ENCODE peak calls at places on chromosomes 5 and 9, in ten cellular contexts. E, K, C, J, R, Y, H, F, T and W are unnamed samples.

GRCh38 chr5:102139029-102139428 is 157.1 kb downstream of the SLCO4C1 start:
- DNase-seq in R (no peak), K (no peak), T (no peak), E (no peak), C (peak), J (peak), F (no peak), Y (no peak), H (no peak), W (no peak)

GRCh38 chr9:123866497-123866896 is 63.4 kb downstream of the DENND1A start:
- DNase-seq in Y (no peak), F (no peak), R (no peak), C (peak), J (peak), T (no peak), E (no peak), H (no peak), K (no peak), W (no peak)

GRCh38 chr9:123642291-123643278 is 286.6 kb downstream of the CRB2 start:
- DNase-seq in Y (no peak), H (no peak), K (peak), C (no peak), J (no peak), F (peak), R (no peak), T (peak), E (no peak), W (no peak)

GRCh38 chr5:78280261-78280660 is 14.2 kb downstream of the AP3B1 start:
- DNase-seq in F (no peak), H (no peak), E (no peak), R (no peak), K (no peak), Y (no peak), C (no peak), T (no peak), J (no peak), W (no peak)

GRCh38 chr5:135034186-135034962 is at the start of gene PITX1:
- DNase-seq in J (peak), C (peak), F (no peak), E (no peak), R (no peak), K (peak), T (peak), H (no peak), Y (peak), W (no peak)

GRCh38 chr5:168434746-168435321 is 51.4 kb upstream of the RARS1 start:
- DNase-seq in J (no peak), E (no peak), H (no peak), R (no peak), F (no peak), T (peak), K (no peak), C (peak), Y (no peak), W (no peak)

GRCh38 chr5:97420646-97421045 is 237.6 kb upstream of the RIOK2 start:
- DNase-seq in H (no peak), F (no peak), C (no peak), Y (no peak), R (no peak), T (no peak), E (no peak), J (no peak), K (no peak), W (no peak)

GRCh38 chr5:96572864-96573512 is 89.2 kb upstream of the CAST start:
- DNase-seq in K (no peak), E (no peak), J (peak), T (peak), R (no peak), C (peak), F (no peak), Y (peak), H (no peak), W (peak)

GRCh38 chr5:116575635-116576042 is 1.0 kb upstream of the SEMA6A start:
- DNase-seq in H (no peak), J (no peak), T (peak), E (no peak), C (no peak), Y (no peak), R (peak), K (no peak), F (no peak), W (no peak)

GRCh38 chr5:179816401-179817070 is 4.2 kb upstream of the SQSTM1 start:
- DNase-seq in J (no peak), C (no peak), T (no peak), Y (no peak), K (no peak), H (no peak), F (no peak), R (no peak), E (no peak), W (no peak)

GRCh38 chr9:79013715-79014610 is 557.8 kb upstream of the TLE4 start:
- DNase-seq in E (no peak), F (peak), J (peak), K (no peak), T (peak), C (peak), R (no peak), Y (no peak), H (no peak), W (no peak)

GRCh38 chr9:130689937-130690700 is 3.5 kb upstream of the EXOSC2 start:
- DNase-seq in H (no peak), E (no peak), J (peak), Y (peak), T (peak), C (peak), K (peak), F (peak), R (peak), W (peak)

GRCh38 chr5:137629646-137630045 is 106.2 kb downstream of the KLHL3 start:
- DNase-seq in C (peak), T (peak), E (no peak), K (peak), R (no peak), F (peak), Y (peak), J (peak), H (peak), W (peak)

GRCh38 chr9:68979538-68980314 is 34.2 kb downstream of the PRKACG start:
- DNase-seq in J (no peak), F (peak), H (no peak), K (no peak), R (no peak), Y (no peak), C (no peak), T (no peak), E (no peak), W (no peak)

GRCh38 chr9:105858877-105859276 is 164.5 kb downstream of the TMEM38B start:
- DNase-seq in Y (no peak), C (no peak), F (no peak), J (no peak), T (no peak), E (no peak), K (no peak), R (no peak), H (no peak), W (no peak)

GRCh38 chr5:59124983-59125960 is 542.4 kb downstream of the RAB3C start:
- DNase-seq in J (no peak), C (peak), T (no peak), H (no peak), F (no peak), K (no peak), E (no peak), R (no peak), Y (peak), W (peak)

GRCh38 chr5:15762668-15763067 is 262.7 kb downstream of the FBXL7 start:
- DNase-seq in Y (no peak), R (no peak), H (no peak), F (no peak), C (no peak), E (no peak), T (no peak), J (no peak), K (no peak), W (no peak)

GRCh38 chr9:92164490-92164889 is 49.3 kb upstream of the SPTLC1 start:
- DNase-seq in C (no peak), E (no peak), J (no peak), F (no peak), K (no peak), T (no peak), R (no peak), H (no peak), Y (no peak), W (no peak)

GRCh38 chr5:125210241-125210947 is 464.0 kb upstream of the ZNF608 start:
- DNase-seq in E (no peak), H (no peak), Y (no peak), C (no peak), J (no peak), R (no peak), K (no peak), T (peak), F (no peak), W (no peak)

GRCh38 chr9:124190761-124191160 is 67.0 kb upstream of the NEK6 start:
- DNase-seq in Y (no peak), R (peak), F (no peak), E (peak), J (no peak), T (no peak), C (no peak), K (no peak), H (peak), W (no peak)

GRCh38 chr5:75023368-75024159 is 28.8 kb downstream of the GCNT4 start:
- DNase-seq in H (no peak), E (no peak), J (no peak), K (no peak), Y (no peak), T (no peak), R (no peak), C (no peak), F (no peak), W (no peak)

GRCh38 chr5:37435261-37435660 is 56.1 kb downstream of the WDR70 start:
- DNase-seq in E (no peak), K (no peak), H (no peak), F (no peak), Y (no peak), C (peak), R (no peak), J (no peak), T (no peak), W (no peak)

GRCh38 chr9:136311433-136312375 is 7.8 kb upstream of the CCDC187 start:
- DNase-seq in H (no peak), F (no peak), E (no peak), J (no peak), C (peak), R (no peak), K (no peak), Y (peak), T (peak), W (no peak)

GRCh38 chr5:180492226-180492903 is 1.8 kb upstream of the CNOT6 start:
- DNase-seq in J (no peak), E (no peak), H (no peak), K (no peak), T (no peak), C (no peak), Y (no peak), R (no peak), F (no peak), W (no peak)

GRCh38 chr5:36882250-36882649 is 5.7 kb downstream of the NIPBL start:
- DNase-seq in C (no peak), E (no peak), R (no peak), J (no peak), H (no peak), T (no peak), F (no peak), Y (no peak), K (no peak), W (no peak)

GRCh38 chr9:134910146-134910545 is 7.6 kb downstream of the FCN1 start:
- DNase-seq in T (no peak), H (peak), R (no peak), J (no peak), F (no peak), C (no peak), Y (no peak), K (no peak), E (no peak), W (no peak)

GRCh38 chr5:125410501-125411162 is 664.2 kb upstream of the ZNF608 start:
- DNase-seq in K (no peak), C (peak), T (peak), H (no peak), F (peak), J (peak), R (no peak), E (no peak), Y (no peak), W (peak)

GRCh38 chr9:28212979-28213378 is 639.7 kb upstream of the C9orf72 start:
- DNase-seq in F (no peak), K (peak), T (peak), E (no peak), C (peak), H (no peak), Y (peak), R (no peak), J (peak), W (peak)

GRCh38 chr9:115085773-115086377 is 32.1 kb downstream of the TNC start:
- DNase-seq in Y (no peak), K (no peak), C (no peak), H (no peak), T (no peak), E (no peak), J (no peak), R (no peak), F (no peak), W (no peak)

GRCh38 chr9:133509179-133510083 is 15.3 kb downstream of the MYMK start:
- DNase-seq in R (no peak), C (peak), Y (no peak), H (peak), K (peak), T (peak), F (peak), E (no peak), J (no peak), W (no peak)

GRCh38 chr9:129164246-129164930 is 13.7 kb downstream of the IER5L start:
- DNase-seq in C (no peak), E (no peak), T (peak), J (no peak), R (no peak), K (no peak), H (no peak), Y (no peak), F (no peak), W (no peak)

GRCh38 chr5:83000448-83000847 is 76.7 kb downstream of the TMEM167A start:
- DNase-seq in C (no peak), K (no peak), J (peak), E (no peak), T (peak), R (no peak), H (no peak), F (no peak), Y (no peak), W (peak)

GRCh38 chr5:137114529-137114928 is 384.6 kb downstream of the SPOCK1 start:
- DNase-seq in T (peak), H (no peak), J (peak), C (peak), R (no peak), Y (peak), F (no peak), E (no peak), K (no peak), W (peak)

GRCh38 chr9:81656004-81656403 is 33.3 kb downstream of the TLE1 start:
- DNase-seq in E (no peak), C (no peak), K (no peak), J (no peak), R (no peak), H (no peak), T (no peak), Y (no peak), F (no peak), W (no peak)

GRCh38 chr9:17660158-17660557 is 81.3 kb downstream of the SH3GL2 start:
- DNase-seq in Y (no peak), T (no peak), E (no peak), K (no peak), R (no peak), J (no peak), H (no peak), C (no peak), F (no peak), W (no peak)

GRCh38 chr5:139052975-139053374 is 145.2 kb downstream of the SIL1 start:
- DNase-seq in K (no peak), C (no peak), F (no peak), T (no peak), R (no peak), J (no peak), Y (no peak), H (no peak), E (no peak), W (no peak)